ENCODE peak calls at places on chromosomes 5 and 9, in five cellular contexts. R is MM.1S, A is A549, W is kidney, C is fibroblast of lung. Y is an unnamed sample.

GRCh38 chr9:123358181-123358894 is 2.3 kb downstream of the CRB2 start:
- DNase-seq in R (no peak), A (no peak), W (no peak), C (no peak), Y (no peak)

GRCh38 chr9:68950689-68951088 is 63.2 kb downstream of the PRKACG start:
- DNase-seq in R (no peak), A (no peak), W (no peak), C (no peak), Y (no peak)

GRCh38 chr5:95720094-95720793 is 10.9 kb upstream of the RHOBTB3 start:
- DNase-seq in R (no peak), A (no peak), W (no peak), C (peak), Y (no peak)

GRCh38 chr5:15598294-15598902 is 98.4 kb downstream of the FBXL7 start:
- DNase-seq in R (peak), A (peak), W (no peak), C (no peak), Y (no peak)

GRCh38 chr9:115211413-115212204 is 93.7 kb upstream of the TNC start:
- DNase-seq in R (peak), A (no peak), W (no peak), C (peak), Y (peak)

GRCh38 chr5:121863753-121864152 is 12.1 kb downstream of the FTMT start:
- DNase-seq in R (no peak), A (no peak), W (no peak), C (no peak), Y (no peak)

GRCh38 chr9:3887121-3887797 is 361.5 kb upstream of the RFX3 start:
- DNase-seq in R (no peak), A (no peak), W (no peak), C (no peak), Y (no peak)

GRCh38 chr9:71355884-71356283 is 234.5 kb upstream of the TRPM3 start:
- DNase-seq in R (no peak), A (peak), W (no peak), C (no peak), Y (no peak)

GRCh38 chr5:149365418-149365817 is 7.6 kb downstream of the PCYOX1L start:
- DNase-seq in R (no peak), A (no peak), W (no peak), C (no peak), Y (no peak)

GRCh38 chr9:78386746-78387145 is 89.8 kb downstream of the PSAT1 start:
- DNase-seq in R (no peak), A (no peak), W (no peak), C (no peak), Y (no peak)

GRCh38 chr5:81762401-81762800 is 11.5 kb upstream of the SSBP2 start:
- DNase-seq in R (no peak), A (no peak), W (no peak), C (no peak), Y (no peak)

GRCh38 chr5:8053270-8053669 is 184.3 kb downstream of the MTRR start:
- DNase-seq in R (no peak), A (no peak), W (no peak), C (no peak), Y (no peak)

GRCh38 chr9:120336021-120336752 is 243.8 kb downstream of the CDK5RAP2 start:
- DNase-seq in R (no peak), A (no peak), W (no peak), C (peak), Y (no peak)

GRCh38 chr9:75001719-75002421 is 26.2 kb downstream of the CARNMT1 start:
- DNase-seq in R (peak), A (peak), W (no peak), C (peak), Y (peak)

GRCh38 chr5:91381774-91382492 is 1.2 kb downstream of the ARRDC3 start:
- DNase-seq in R (peak), A (peak), W (peak), C (peak), Y (peak)

GRCh38 chr9:21331676-21332402 is 3.4 kb downstream of the KLHL9 start:
- DNase-seq in R (no peak), A (no peak), W (no peak), C (no peak), Y (no peak)

GRCh38 chr5:179212870-179213269 is 132.4 kb downstream of the ADAMTS2 start:
- DNase-seq in R (no peak), A (no peak), W (no peak), C (peak), Y (no peak)

GRCh38 chr5:150211156-150212030 is 21.5 kb downstream of the SLC6A7 start:
- DNase-seq in R (no peak), A (no peak), W (peak), C (no peak), Y (no peak)

GRCh38 chr9:6068983-6069382 is 53.6 kb upstream of the RANBP6 start:
- DNase-seq in R (peak), A (no peak), W (no peak), C (no peak), Y (peak)

GRCh38 chr9:33041459-33042188 is 16.6 kb downstream of the DNAJA1 start:
- DNase-seq in R (no peak), A (no peak), W (no peak), C (peak), Y (no peak)

GRCh38 chr9:26971721-26972120 is 15.5 kb downstream of the IFT74 start:
- DNase-seq in R (no peak), A (no peak), W (no peak), C (no peak), Y (no peak)

GRCh38 chr9:135976531-135976930 is 15.4 kb upstream of the UBAC1 start:
- DNase-seq in R (no peak), A (no peak), W (no peak), C (no peak), Y (no peak)

GRCh38 chr9:100204796-100205195 is 105.8 kb downstream of the INVS start:
- DNase-seq in R (no peak), A (no peak), W (no peak), C (no peak), Y (no peak)

GRCh38 chr5:93191426-93191825 is 389.6 kb downstream of the NR2F1-AS1 start:
- DNase-seq in R (no peak), A (no peak), W (no peak), C (peak), Y (no peak)

GRCh38 chr9:88355166-88355565 is 33.1 kb upstream of the SPIN1 start:
- DNase-seq in R (no peak), A (no peak), W (no peak), C (peak), Y (no peak)

GRCh38 chr5:161548472-161549094 is 2.1 kb upstream of the GABRB2 start:
- DNase-seq in R (no peak), A (no peak), W (no peak), C (no peak), Y (peak)

GRCh38 chr5:120293796-120294195 is 170.3 kb upstream of the PRR16 start:
- DNase-seq in R (no peak), A (no peak), W (no peak), C (peak), Y (no peak)

GRCh38 chr5:157578079-157578780 is 2.7 kb upstream of the ADAM19 start:
- DNase-seq in R (no peak), A (no peak), W (no peak), C (no peak), Y (no peak)

DNA sequence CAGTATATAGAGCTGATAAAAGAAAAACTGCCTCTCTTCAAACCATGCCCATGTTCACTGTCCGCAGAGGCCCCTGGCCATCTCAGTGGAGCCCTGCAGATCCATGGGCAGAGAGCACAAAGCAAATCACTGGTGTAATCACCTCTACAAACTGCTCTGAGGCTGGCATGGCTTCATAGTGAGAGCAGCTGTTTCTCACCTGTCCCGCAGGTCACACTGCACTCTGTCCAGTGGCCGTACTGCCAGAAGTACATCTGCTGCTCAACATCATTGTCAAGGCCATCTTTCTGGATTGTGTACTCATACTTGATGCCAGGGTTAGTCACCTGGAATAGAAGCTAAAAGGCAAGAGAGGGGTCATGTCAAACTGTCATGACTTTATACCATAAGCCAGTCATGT is 173.3 kb downstream of the TARS1 start:
- DNase-seq in R (no peak), A (no peak), W (no peak), C (no peak), Y (no peak)
- TF ChIP-seq CTCF in R (no peak), A (no peak), W (no peak), C (no peak), Y (no peak)

GRCh38 chr5:132718544-132719312 is 18.6 kb downstream of the KIF3A start:
- DNase-seq in R (no peak), A (no peak), W (no peak), C (no peak), Y (no peak)

GRCh38 chr5:132714456-132715307 is 22.7 kb downstream of the KIF3A start:
- DNase-seq in R (peak), A (peak), W (no peak), C (peak), Y (no peak)
- TF ChIP-seq CTCF in R (peak), A (peak), W (no peak), C (no peak), Y (peak)

GRCh38 chr5:115963566-115963965 is 1.3 kb downstream of the LVRN start:
- DNase-seq in R (no peak), A (no peak), W (peak), C (no peak), Y (no peak)
- TF ChIP-seq CTCF in R (no peak), A (no peak), W (no peak), C (no peak), Y (no peak)

GRCh38 chr9:121441163-121441562 is 58.5 kb downstream of the GGTA1 start:
- DNase-seq in R (no peak), A (no peak), W (no peak), C (no peak), Y (no peak)

GRCh38 chr9:121439016-121439415 is 60.6 kb downstream of the GGTA1 start:
- DNase-seq in R (no peak), A (no peak), W (no peak), C (no peak), Y (no peak)

GRCh38 chr9:121439711-121440110 is 59.9 kb downstream of the GGTA1 start:
- DNase-seq in R (no peak), A (no peak), W (no peak), C (no peak), Y (no peak)

GRCh38 chr9:121437891-121438290 is 61.8 kb downstream of the GGTA1 start:
- DNase-seq in R (no peak), A (no peak), W (no peak), C (no peak), Y (no peak)

GRCh38 chr9:121440265-121440664 is 59.4 kb downstream of the GGTA1 start:
- DNase-seq in R (no peak), A (peak), W (no peak), C (peak), Y (no peak)
- TF ChIP-seq CTCF in R (no peak), A (peak), W (no peak), C (peak), Y (no peak)

GRCh38 chr9:93814561-93814960 is 140.6 kb downstream of the BARX1 start:
- DNase-seq in R (no peak), A (no peak), W (no peak), C (no peak), Y (peak)
- TF ChIP-seq CTCF in R (no peak), A (no peak), W (no peak), C (no peak), Y (no peak)

GRCh38 chr9:97638666-97639065 is 5.0 kb downstream of the NCBP1 start:
- DNase-seq in R (no peak), A (peak), W (no peak), C (no peak), Y (no peak)
- TF ChIP-seq CTCF in R (peak), A (no peak), W (no peak), C (no peak), Y (no peak)

Y was measured in GM13977.